ENCODE peak calls at places on chromosomes 12 and 14, in four cellular contexts. F is brain microvascular endothelial cell, C is HT-29, B is NCI-H1417. D is an unnamed sample.

GRCh38 chr14:74478996-74479635 is 14.0 kb downstream of the NPC2 start:
- DNase-seq in C (peak; percentile 54), F (no peak), B (peak; percentile 65), D (peak; percentile 53)

GRCh38 chr12:80441921-80442320 is 2.1 kb upstream of the PTPRQ start:
- DNase-seq in F (peak; percentile 61), B (no peak), C (no peak), D (no peak)

GRCh38 chr12:2974560-2974971 is 15.4 kb downstream of the TEAD4 start:
- DNase-seq in B (no peak), C (no peak), F (no peak), D (no peak)

GRCh38 chr12:12016284-12017100 is 54.2 kb upstream of the BCL2L14 start:
- DNase-seq in C (no peak), B (no peak), F (no peak), D (no peak)

GRCh38 chr14:104895207-104895785 is 29.4 kb upstream of the PLD4 start:
- DNase-seq in B (no peak), C (peak; percentile 5), F (no peak), D (no peak)

GRCh38 chr14:98077176-98077575 is 1194.8 kb downstream of the BCL11B start:
- DNase-seq in B (peak; percentile 37), F (no peak), C (no peak), D (no peak)

GRCh38 chr12:13000616-13000934 is 510 bp upstream of the HEBP1 start:
- DNase-seq in C (peak; percentile 68), B (peak; percentile 80), F (no peak), D (peak; percentile 67)

GRCh38 chr12:87827638-87828264 is 201.4 kb downstream of the C12orf50 start:
- DNase-seq in B (peak; percentile 40), C (peak; percentile 46), F (no peak), D (peak; percentile 51)

GRCh38 chr14:98835825-98836100 is 436.2 kb downstream of the BCL11B start:
- DNase-seq in B (no peak), F (no peak), C (no peak), D (no peak)

GRCh38 chr12:119803391-119803791 is 73.7 kb downstream of the CIT start:
- DNase-seq in C (no peak), F (peak; percentile 47), B (no peak), D (no peak)

GRCh38 chr12:124506145-124506831 is 61.1 kb downstream of the NCOR2 start:
- DNase-seq in F (no peak), B (peak; percentile 99), C (peak; percentile 82), D (peak; percentile 100)

GRCh38 chr12:131557310-131557709 is 153.6 kb upstream of the SFSWAP start:
- DNase-seq in C (no peak), B (no peak), F (no peak), D (no peak)

GRCh38 chr12:98022961-98023360 is 492.4 kb upstream of the TMPO start:
- DNase-seq in C (no peak), B (no peak), F (no peak), D (no peak)

GRCh38 chr12:100755186-100755585 is 39.4 kb upstream of the ANO4 start:
- DNase-seq in B (peak; percentile 86), C (no peak), F (no peak), D (peak; percentile 66)

GRCh38 chr12:131985145-131985875 is 35.6 kb downstream of the EP400 start:
- DNase-seq in C (no peak), B (no peak), F (no peak), D (no peak)

GRCh38 chr14:70152704-70153103 is 36.0 kb downstream of the SLC8A3 start:
- DNase-seq in B (peak; percentile 95), F (no peak), C (no peak), D (peak; percentile 95)

GRCh38 chr14:21528381-21529348 is 2.5 kb upstream of the SALL2 start:
- DNase-seq in B (peak; percentile 44), C (no peak), F (peak; percentile 35), D (peak; percentile 42)

GRCh38 chr12:113230315-113231274 is 9.3 kb downstream of the TPCN1 start:
- DNase-seq in F (no peak), C (no peak), B (no peak), D (no peak)

GRCh38 chr14:69693145-69693544 is 73.8 kb upstream of the SRSF5 start:
- DNase-seq in B (peak; percentile 75), C (no peak), F (no peak), D (peak; percentile 99)

GRCh38 chr12:113040722-113041168 is 15.8 kb upstream of the DTX1 start:
- DNase-seq in C (no peak), F (peak; percentile 81), B (no peak), D (no peak)

GRCh38 chr12:108459106-108459505 is 56.0 kb upstream of the FICD start:
- DNase-seq in C (no peak), F (no peak), B (no peak), D (no peak)

GRCh38 chr12:82948462-82948861 is 261.8 kb downstream of the TMTC2 start:
- DNase-seq in C (no peak), F (no peak), B (no peak), D (peak; percentile 85)

GRCh38 chr14:35399083-35399807 is 5.3 kb downstream of the NFKBIA start:
- DNase-seq in B (no peak), F (no peak), C (no peak), D (no peak)

GRCh38 chr14:32941668-32942065 is 3.0 kb downstream of the NPAS3 start:
- DNase-seq in F (no peak), C (no peak), B (peak; percentile 64), D (peak; percentile 43)

D was measured in NCI-H69.